ENCODE peak calls at places on chromosome 2, in four cellular contexts. W is A549, O is fibroblast of lung, J is mesothelial cell of epicardium. Z is an unnamed sample.

GRCh38 chr2:215772003-215772402 is 241.3 kb downstream of the MREG start:
- DNase-seq in W (peak), J (no peak), O (peak), Z (no peak)

GRCh38 chr2:64941751-64942150 is 47.4 kb upstream of the SLC1A4 start:
- DNase-seq in J (no peak), W (no peak), O (no peak), Z (no peak)

GRCh38 chr2:30348825-30349224 is 98.2 kb upstream of the LCLAT1 start:
- DNase-seq in O (no peak), W (no peak), J (no peak), Z (no peak)

GRCh38 chr2:28415010-28415409 is 22.4 kb downstream of the FOSL2 start:
- DNase-seq in J (no peak), O (no peak), W (no peak), Z (no peak)

GRCh38 chr2:159131882-159132281 is 154.6 kb downstream of the WDSUB1 start:
- DNase-seq in W (peak), O (peak), J (no peak), Z (peak)

GRCh38 chr2:150620860-150621259 is 133.4 kb upstream of the RND3 start:
- DNase-seq in O (no peak), W (no peak), J (no peak), Z (peak)

GRCh38 chr2:44843086-44843485 is 98.4 kb upstream of the SIX3 start:
- DNase-seq in J (no peak), O (no peak), W (no peak), Z (no peak)

GRCh38 chr2:239465017-239466001 is 64.5 kb upstream of the HDAC4 start:
- DNase-seq in O (peak), W (peak), J (no peak), Z (peak)

GRCh38 chr2:120707816-120708215 is 27.9 kb upstream of the GLI2 start:
- DNase-seq in J (no peak), W (no peak), O (peak), Z (no peak)

DNA sequence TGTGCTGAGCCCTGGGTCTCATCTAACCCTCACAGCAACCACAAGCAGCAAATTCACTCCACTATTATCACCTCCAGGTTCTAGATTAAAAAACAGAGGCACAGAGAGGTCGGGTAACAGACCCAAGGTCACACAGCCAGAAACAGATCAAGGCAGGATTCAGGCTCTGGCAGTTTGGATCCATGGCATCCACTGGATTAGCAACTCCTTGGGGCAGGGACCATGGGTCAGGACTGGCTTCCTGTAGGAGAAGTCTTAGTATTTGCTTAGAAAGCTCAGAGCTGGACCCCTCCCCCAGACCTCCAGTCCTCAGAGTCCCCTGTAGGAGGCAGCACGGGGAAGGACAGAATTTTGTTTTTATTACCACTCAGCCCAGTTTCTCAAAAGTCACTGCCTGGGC is 34.4 kb downstream of the ZFP36L2 start:
- DNase-seq in W (peak), J (no peak), O (no peak), Z (no peak)
- TF ChIP-seq CTCF in W (no peak), J (no peak), O (peak), Z (peak)

DNA sequence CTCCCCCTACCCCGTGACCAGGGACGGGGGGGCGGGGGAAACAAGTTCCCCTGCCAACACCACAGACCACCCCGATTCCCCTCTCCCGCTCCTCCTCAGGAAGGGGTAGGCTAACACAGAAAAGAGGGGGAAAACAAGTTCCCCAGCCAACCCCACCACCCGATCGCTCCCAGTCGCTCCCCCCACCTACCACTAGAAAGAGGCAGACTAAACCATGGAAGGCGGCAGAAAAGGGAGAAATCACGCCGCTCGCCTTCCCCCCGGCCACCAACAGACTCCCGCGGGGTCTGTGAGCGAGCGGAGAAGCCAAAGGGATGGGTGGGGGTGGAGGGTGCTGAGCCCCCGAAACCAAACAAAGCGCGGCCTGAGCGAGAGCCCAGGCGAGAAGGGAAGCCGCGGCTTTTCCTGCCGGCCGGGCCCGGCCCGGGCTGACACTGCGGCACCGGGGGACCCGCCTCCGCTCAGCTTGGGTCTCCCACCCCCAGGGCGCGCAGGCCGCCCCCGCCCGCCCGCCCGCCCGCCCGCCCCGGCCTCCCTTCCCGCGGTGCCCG is 1.3 kb downstream of the FBXO11 start:
- DNase-seq in W (peak), J (peak), O (peak), Z (peak)
- TF ChIP-seq CTCF in W (no peak), J (no peak), O (no peak), Z (no peak)

GRCh38 chr2:145638675-145639074 is 1118.8 kb upstream of the ZEB2 start:
- DNase-seq in W (no peak), J (no peak), O (no peak), Z (no peak)
- TF ChIP-seq CTCF in W (no peak), J (no peak), O (peak), Z (no peak)

DNA sequence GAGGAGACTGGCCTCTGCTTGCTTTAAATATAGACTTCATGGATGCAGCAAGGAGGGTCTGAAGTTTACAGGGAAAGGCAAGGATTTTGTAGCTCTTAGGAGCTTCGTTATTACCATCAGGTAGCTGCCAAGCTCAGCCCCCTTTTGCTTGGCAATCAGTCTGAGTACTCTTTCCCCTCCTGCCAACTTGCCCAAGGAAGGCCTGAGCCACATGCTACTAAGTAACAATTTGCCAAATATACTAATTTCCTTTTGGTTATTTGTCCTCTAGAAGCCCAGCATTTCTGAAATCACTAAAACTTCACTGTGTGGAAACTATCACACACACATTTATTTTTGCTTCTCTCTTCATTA is 85.5 kb upstream of the ITPRID2 start:
- DNase-seq in W (no peak), J (no peak), O (peak), Z (no peak)
- TF ChIP-seq CTCF in W (no peak), J (no peak), O (no peak), Z (no peak)

GRCh38 chr2:197307236-197307932 is 3.2 kb downstream of the ANKRD44 start:
- DNase-seq in O (no peak), W (no peak), J (no peak), Z (no peak)
- TF ChIP-seq CTCF in O (peak), W (no peak), J (no peak), Z (no peak)

GRCh38 chr2:157093666-157094065 is 163.8 kb upstream of the GALNT5 start:
- DNase-seq in W (no peak), J (no peak), O (no peak), Z (no peak)
- TF ChIP-seq CTCF in W (no peak), J (peak), O (no peak), Z (no peak)

Z was measured in MCF 10A.